ENCODE peak calls at places on chromosomes 12 and 14, in four cellular contexts. L is SK-N-SH, N is fibroblast of lung, I is HepG2. R is an unnamed sample.

GRCh38 chr14:104092931-104093365 is 7.4 kb downstream of the ASPG start:
- DNase-seq in I (no peak), N (no peak), L (peak), R (no peak)

GRCh38 chr12:47307680-47308399 is 228.1 kb upstream of the AMIGO2 start:
- DNase-seq in I (peak), N (peak), L (peak), R (peak)

GRCh38 chr14:23653046-23653445 is 16.9 kb downstream of the DHRS2 start:
- DNase-seq in N (no peak), L (no peak), I (no peak), R (no peak)

GRCh38 chr14:104401785-104402184 is 177.8 kb upstream of the C14orf180 start:
- DNase-seq in I (no peak), L (no peak), N (no peak), R (no peak)

GRCh38 chr12:7797698-7798398 is 8.6 kb downstream of the NANOG start:
- DNase-seq in I (no peak), N (peak), L (no peak), R (no peak)

GRCh38 chr12:6430124-6430989 is 14.4 kb upstream of the CD27 start:
- DNase-seq in I (peak), N (peak), L (no peak), R (peak)

GRCh38 chr14:47044841-47045240 is 393.3 kb upstream of the RPL10L start:
- DNase-seq in L (no peak), I (no peak), N (peak), R (no peak)

GRCh38 chr14:68968051-68968450 is 11.1 kb downstream of the ACTN1 start:
- DNase-seq in I (no peak), L (no peak), N (no peak), R (no peak)

GRCh38 chr14:94307410-94307992 is 14.4 kb upstream of the SERPINA10 start:
- DNase-seq in L (no peak), N (no peak), I (peak), R (no peak)

GRCh38 chr12:45105996-45106395 is 55.1 kb upstream of the DBX2 start:
- DNase-seq in L (no peak), N (no peak), I (no peak), R (no peak)

GRCh38 chr12:88052686-88053085 is 23.5 kb upstream of the C12orf50 start:
- DNase-seq in L (peak), N (peak), I (peak), R (no peak)

GRCh38 chr12:86265329-86265695 is 9.1 kb upstream of the MGAT4C start:
- DNase-seq in L (no peak), N (no peak), I (no peak), R (no peak)

GRCh38 chr12:22687677-22688076 is 62.7 kb downstream of the ETNK1 start:
- DNase-seq in N (peak), I (no peak), L (no peak), R (no peak)

GRCh38 chr14:101196051-101196450 is 292.5 kb upstream of the RTL1 start:
- DNase-seq in N (no peak), I (no peak), L (no peak), R (no peak)

GRCh38 chr14:100688598-100689499 is 37.8 kb upstream of the DLK1 start:
- DNase-seq in I (no peak), L (no peak), N (peak), R (no peak)

GRCh38 chr12:75862692-75863471 is 168.7 kb downstream of the PHLDA1 start:
- DNase-seq in N (peak), I (peak), L (no peak), R (no peak)

GRCh38 chr14:102234331-102235264 is 70.4 kb downstream of the MOK start:
- DNase-seq in L (no peak), N (peak), I (no peak), R (no peak)
- H3K9ac ChIP-seq in L (no peak), N (no peak), I (peak), R (peak)

DNA sequence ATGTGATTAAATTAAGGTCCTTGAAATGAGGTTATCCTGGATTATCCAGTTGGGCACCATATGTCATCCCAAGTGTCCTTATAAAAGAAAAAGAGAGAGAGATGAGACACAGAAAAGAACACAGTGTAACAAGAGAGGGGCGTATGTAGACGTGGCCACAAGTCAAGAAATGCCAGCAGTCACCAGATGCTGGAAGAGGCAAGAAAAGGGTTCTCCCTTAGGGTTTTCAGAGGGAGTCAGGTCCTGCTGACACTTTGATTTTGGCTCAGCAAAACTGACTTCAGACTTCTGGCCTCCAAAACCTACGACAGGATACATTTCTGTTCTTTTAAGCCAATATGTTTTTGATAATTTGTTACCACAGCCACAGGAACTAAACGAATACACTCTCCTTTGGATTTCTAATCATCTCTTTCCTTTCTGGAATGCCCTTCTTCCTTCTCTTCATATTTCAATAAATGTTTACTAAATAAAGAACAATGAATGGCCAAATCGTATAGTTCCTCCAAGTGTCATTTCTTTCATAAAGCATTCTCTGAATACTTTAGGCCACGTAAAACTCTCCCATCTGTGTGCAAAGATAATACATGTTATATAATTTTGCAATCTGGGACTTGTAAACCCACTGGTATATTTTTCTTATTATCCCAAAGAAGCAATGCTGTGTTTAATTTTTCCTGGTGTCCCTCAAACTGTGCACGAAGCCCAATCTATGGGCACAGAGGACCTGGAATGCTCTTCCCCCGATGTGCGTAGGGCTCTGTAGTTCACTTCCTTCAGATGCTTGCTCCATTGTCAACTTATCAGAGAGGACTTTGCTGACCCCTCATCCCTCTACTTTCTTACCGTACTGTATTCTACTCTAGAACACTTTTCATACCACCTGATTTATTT is 303.6 kb downstream of the CEP128 start:
- DNase-seq in N (no peak), I (no peak), L (no peak), R (no peak)
- H3K27ac ChIP-seq in N (peak), I (no peak), L (peak), R (peak)

GRCh38 chr12:12610711-12611110 is 965 bp upstream of the CREBL2 start:
- DNase-seq in I (no peak), N (no peak), L (no peak), R (no peak)
- H3K4me3 ChIP-seq in I (peak), N (no peak), L (peak), R (peak)

GRCh38 chr12:95943231-95943842 is at the start of gene AMDHD1:
- DNase-seq in L (peak), I (peak), N (peak), R (no peak)

GRCh38 chr12:95944108-95944704 is 1.1 kb downstream of the AMDHD1 start:
- DNase-seq in N (no peak), I (no peak), L (no peak), R (no peak)

GRCh38 chr12:95940514-95940913 is 1.9 kb downstream of the CCDC38 start:
- DNase-seq in N (no peak), I (peak), L (no peak), R (no peak)

GRCh38 chr12:95942532-95943230 is at the start of gene CCDC38:
- DNase-seq in I (peak), L (peak), N (peak), R (no peak)

GRCh38 chr12:95942106-95942531 is 295 bp downstream of the CCDC38 start:
- DNase-seq in I (peak), L (no peak), N (peak), R (no peak)
- H3K9ac ChIP-seq in I (peak), L (peak), N (peak), R (peak)

DNA sequence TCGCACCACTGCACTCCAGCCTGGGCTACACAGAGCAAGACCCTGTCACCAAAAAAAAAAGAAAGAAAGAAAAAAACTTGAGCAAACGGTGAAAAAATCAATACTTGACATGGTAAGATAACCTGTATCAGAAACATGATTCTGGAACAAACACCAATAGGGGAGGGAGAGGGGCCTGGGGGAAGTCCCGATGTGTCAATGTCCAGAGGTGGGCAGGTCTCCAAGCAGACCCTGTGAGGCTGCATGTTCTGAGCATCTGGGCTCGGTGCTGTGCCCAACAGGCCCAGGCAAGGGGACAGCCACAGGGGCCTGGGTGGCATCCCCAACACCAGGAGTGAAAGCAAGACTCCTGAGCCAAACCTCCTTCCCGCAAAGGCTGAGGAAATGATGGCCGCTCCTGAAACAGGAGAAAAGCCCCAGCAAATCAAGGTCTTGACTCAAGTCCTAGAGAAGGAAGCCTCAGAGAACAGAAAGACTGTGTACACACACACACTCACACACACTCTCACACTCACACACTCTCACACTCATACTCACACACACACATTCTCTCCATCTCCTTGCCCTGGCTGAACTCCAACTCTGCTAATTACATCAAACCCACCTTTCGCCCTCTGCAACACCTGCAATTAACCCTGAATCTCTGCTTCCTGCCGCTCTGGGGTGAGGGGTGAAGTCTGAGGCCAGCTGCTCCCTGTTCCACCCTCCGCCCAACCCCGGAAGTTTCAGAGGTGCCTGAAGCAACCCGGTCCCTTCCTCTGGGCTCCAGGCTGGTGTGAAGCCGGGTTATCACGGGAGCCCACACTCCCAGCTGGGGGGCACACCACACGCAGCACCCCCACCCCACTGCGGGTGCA is 20.4 kb downstream of the CCDC88C start:
- DNase-seq in L (no peak), N (no peak), I (no peak), R (no peak)
- H3K27ac ChIP-seq in L (no peak), N (no peak), I (no peak), R (no peak)

GRCh38 chr12:25045869-25046268 is 97.0 kb upstream of the BCAT1 start:
- DNase-seq in L (no peak), N (no peak), I (no peak), R (no peak)

GRCh38 chr12:25040593-25040992 is 91.7 kb upstream of the BCAT1 start:
- DNase-seq in N (no peak), L (no peak), I (no peak), R (no peak)

DNA sequence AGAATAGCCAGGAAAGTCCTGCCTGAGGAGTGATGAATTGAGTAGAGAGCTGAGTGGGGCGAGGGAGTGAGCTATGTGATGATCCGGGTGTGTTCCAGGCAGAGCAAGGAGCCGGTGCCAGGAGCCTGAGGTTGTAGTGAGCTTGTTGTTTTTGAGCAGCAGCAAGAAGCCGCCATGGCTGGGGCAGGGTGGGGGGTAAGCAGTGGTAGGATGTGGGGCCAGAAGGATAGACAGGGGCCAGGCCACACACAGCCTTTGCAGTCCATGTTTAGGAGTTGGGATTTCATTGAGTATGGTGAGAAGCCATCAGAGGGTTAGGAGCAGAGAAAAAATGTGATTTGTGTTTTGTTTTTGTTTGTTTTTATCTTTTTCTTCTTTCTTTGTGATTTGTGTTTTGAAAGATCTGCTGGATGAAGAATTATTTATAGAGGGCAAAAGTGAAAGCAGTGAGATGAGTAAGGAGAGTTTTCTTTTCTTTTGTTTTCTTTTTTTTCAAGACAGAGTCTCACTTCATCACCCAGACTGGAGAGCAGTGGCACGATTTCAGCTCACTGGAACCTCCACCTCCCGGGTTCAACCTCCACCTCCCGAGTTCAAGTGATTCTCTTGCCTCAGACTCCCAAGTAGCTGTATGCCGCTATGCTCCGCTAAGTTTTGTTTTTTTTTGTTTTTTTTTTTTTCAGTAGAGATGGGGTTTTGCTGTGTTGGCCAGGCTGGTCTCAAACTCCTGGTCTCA is 92.3 kb upstream of the BCAT1 start:
- DNase-seq in N (no peak), I (no peak), L (no peak), R (no peak)
- H3K4me3 ChIP-seq in N (no peak), I (no peak), L (no peak), R (no peak)

GRCh38 chr12:54261817-54262402 is 18.0 kb downstream of the CBX5 start:
- DNase-seq in I (no peak), L (no peak), N (peak), R (no peak)
- H3K9ac ChIP-seq in I (no peak), L (peak), N (no peak), R (peak)

GRCh38 chr12:117167769-117168168 is 22.5 kb downstream of the FBXO21 start:
- DNase-seq in N (no peak), I (no peak), L (no peak), R (no peak)

GRCh38 chr12:117162167-117162539 is 28.1 kb downstream of the FBXO21 start:
- DNase-seq in I (no peak), L (no peak), N (no peak), R (no peak)

GRCh38 chr12:117162649-117163048 is 27.6 kb downstream of the FBXO21 start:
- DNase-seq in I (no peak), L (no peak), N (no peak), R (no peak)

GRCh38 chr12:117166107-117166506 is 24.2 kb downstream of the FBXO21 start:
- DNase-seq in L (no peak), I (no peak), N (no peak), R (no peak)

DNA sequence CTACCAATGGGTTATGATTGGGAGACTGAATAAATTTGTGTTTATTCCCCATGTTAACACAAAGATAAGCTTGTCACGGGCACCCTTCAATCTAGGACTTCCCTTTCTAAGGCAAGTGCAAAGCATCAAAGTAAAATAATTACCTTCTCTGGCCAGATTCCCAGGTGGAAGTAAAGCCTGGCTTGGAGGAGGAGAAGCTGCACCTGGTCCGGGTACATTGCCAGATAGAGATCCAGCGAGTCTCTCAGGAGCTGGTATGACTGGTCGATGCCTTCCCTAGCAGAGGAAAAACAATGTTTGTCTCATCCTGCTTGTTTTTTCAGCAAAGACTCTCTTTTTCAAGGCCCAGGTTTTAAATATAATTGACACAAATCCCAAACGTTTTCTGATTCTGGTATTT is 24.9 kb downstream of the FBXO21 start:
- DNase-seq in L (no peak), N (no peak), I (no peak), R (no peak)
- H3K27ac ChIP-seq in L (no peak), N (no peak), I (no peak), R (no peak)

DNA sequence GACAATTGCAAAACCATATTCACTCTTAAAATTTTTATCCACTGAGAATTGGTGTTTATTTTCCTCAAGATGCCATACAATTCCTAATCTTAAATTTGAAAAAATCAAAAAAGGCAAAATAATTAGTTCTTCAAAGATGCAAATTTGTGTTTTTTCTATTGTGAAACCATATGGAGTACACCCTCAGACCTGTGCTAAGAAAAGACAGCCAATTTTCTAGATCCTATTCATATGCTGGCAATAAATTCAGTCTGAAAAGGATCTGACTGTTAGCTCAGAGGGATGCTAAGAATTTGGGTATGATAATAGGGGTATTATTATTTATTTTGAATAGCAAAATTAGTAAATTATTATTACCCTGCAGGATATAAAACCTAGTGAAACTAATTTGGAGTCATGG is 476.9 kb upstream of the SYT1 start:
- DNase-seq in N (no peak), I (no peak), L (no peak), R (no peak)
- H3K4me3 ChIP-seq in N (no peak), I (no peak), L (no peak), R (no peak)

GRCh38 chr12:24409868-24410267 is 460.4 kb upstream of the SOX5 start:
- DNase-seq in N (no peak), I (no peak), L (no peak), R (no peak)

GRCh38 chr12:24408305-24408704 is 458.8 kb upstream of the SOX5 start:
- DNase-seq in L (no peak), I (no peak), N (no peak), R (no peak)

GRCh38 chr12:24404086-24404815 is 454.8 kb upstream of the SOX5 start:
- DNase-seq in L (no peak), N (peak), I (peak), R (no peak)

GRCh38 chr12:24411948-24412347 is 462.5 kb upstream of the SOX5 start:
- DNase-seq in L (no peak), N (no peak), I (no peak), R (no peak)

GRCh38 chr12:24407884-24408283 is 458.4 kb upstream of the SOX5 start:
- DNase-seq in N (no peak), I (no peak), L (no peak), R (no peak)
- H3K9ac ChIP-seq in N (no peak), I (no peak), L (no peak), R (no peak)

R was measured in SK-N-MC.